ENCODE peak calls at places on chromosomes 5 and 9, in five cellular contexts. I, W, M, A and R are unnamed samples.

GRCh38 chr9:127754761-127755557 is 19.9 kb upstream of the TOR2A start:
- DNase-seq in I (no peak), M (no peak), W (no peak), A (peak), R (peak)

GRCh38 chr9:76560481-76560891 is 101.5 kb downstream of the GCNT1 start:
- DNase-seq in M (no peak), W (no peak), A (no peak), I (no peak), R (no peak)

GRCh38 chr5:141559481-141559880 is 59.3 kb downstream of the DIAPH1 start:
- DNase-seq in I (no peak), A (no peak), W (no peak), M (no peak), R (no peak)

GRCh38 chr9:36141761-36142160 is 5.2 kb downstream of the GLIPR2 start:
- DNase-seq in I (no peak), W (no peak), A (no peak), M (no peak), R (no peak)

GRCh38 chr9:133708770-133709611 is 29.2 kb downstream of the SARDH start:
- DNase-seq in W (no peak), I (no peak), M (no peak), A (no peak), R (peak)

GRCh38 chr5:93512799-93513198 is 68.2 kb downstream of the NR2F1-AS1 start:
- DNase-seq in A (no peak), M (no peak), I (no peak), W (no peak), R (no peak)

GRCh38 chr5:472656-473343 is 29.8 kb downstream of the EXOC3 start:
- DNase-seq in W (peak), A (no peak), I (peak), M (peak), R (peak)

GRCh38 chr5:43685271-43685950 is 82.4 kb downstream of the NNT start:
- DNase-seq in W (no peak), A (no peak), M (no peak), I (no peak), R (no peak)

GRCh38 chr5:651296-652022 is 39.3 kb downstream of the CEP72 start:
- DNase-seq in I (no peak), A (no peak), M (no peak), W (no peak), R (no peak)

GRCh38 chr9:71719585-71719984 is 48.7 kb downstream of the CEMIP2 start:
- DNase-seq in A (no peak), W (no peak), M (no peak), I (no peak), R (no peak)

GRCh38 chr5:6576861-6577501 is 55.9 kb downstream of the NSUN2 start:
- DNase-seq in A (no peak), M (no peak), W (no peak), I (peak), R (peak)

GRCh38 chr5:175823731-175824525 is 47.5 kb upstream of the CPLX2 start:
- DNase-seq in W (no peak), M (no peak), I (no peak), A (no peak), R (no peak)

GRCh38 chr5:29143266-29143665 is 2050.2 kb upstream of the CDH6 start:
- DNase-seq in W (no peak), M (no peak), A (no peak), I (no peak), R (no peak)

GRCh38 chr9:91422832-91423711 is 560 bp downstream of the NFIL3 start:
- DNase-seq in W (peak), A (no peak), M (no peak), I (peak), R (peak)

GRCh38 chr9:68750786-68751185 is 45.7 kb downstream of the PIP5K1B start:
- DNase-seq in M (no peak), W (no peak), A (no peak), I (no peak), R (no peak)

GRCh38 chr5:158943057-158943456 is 156.7 kb downstream of the EBF1 start:
- DNase-seq in A (no peak), W (no peak), I (peak), M (no peak), R (no peak)

GRCh38 chr9:121672213-121672612 is 20.8 kb downstream of the DAB2IP start:
- DNase-seq in M (no peak), A (no peak), I (peak), W (no peak), R (no peak)

GRCh38 chr5:135242496-135243193 is 156.4 kb downstream of the MACROH2A1 start:
- DNase-seq in M (no peak), I (no peak), A (no peak), W (no peak), R (no peak)

GRCh38 chr5:155850411-155850810 is 476.6 kb upstream of the SGCD start:
- DNase-seq in M (no peak), W (no peak), A (no peak), I (no peak), R (no peak)

GRCh38 chr5:62011072-62011664 is 294.8 kb upstream of the KIF2A start:
- DNase-seq in A (no peak), W (no peak), M (no peak), I (no peak), R (no peak)

GRCh38 chr5:178545941-178546674 is 44.1 kb downstream of the COL23A1 start:
- DNase-seq in A (no peak), W (no peak), M (no peak), I (no peak), R (no peak)

GRCh38 chr5:130400091-130400490 is 495.8 kb downstream of the CHSY3 start:
- DNase-seq in W (no peak), A (no peak), M (no peak), I (peak), R (no peak)

GRCh38 chr5:139847790-139848507 is 52.3 kb downstream of the PSD2 start:
- DNase-seq in W (peak), I (peak), A (no peak), M (no peak), R (peak)
- TF ChIP-seq POLR2A in W (peak), I (peak), A (no peak), M (no peak), R (peak)

GRCh38 chr5:157113007-157113406 is 4.2 kb upstream of the HAVCR2 start:
- DNase-seq in W (no peak), M (no peak), A (no peak), I (no peak), R (no peak)

GRCh38 chr5:157106668-157107461 is 2.0 kb downstream of the HAVCR2 start:
- DNase-seq in M (no peak), I (no peak), A (no peak), W (no peak), R (peak)

GRCh38 chr5:157109744-157110143 is 900 bp upstream of the HAVCR2 start:
- DNase-seq in W (peak), I (no peak), A (no peak), M (no peak), R (no peak)

GRCh38 chr5:157107508-157107907 is 1.3 kb downstream of the HAVCR2 start:
- DNase-seq in M (no peak), W (no peak), I (no peak), A (no peak), R (no peak)

GRCh38 chr5:157108961-157109360 is at the start of gene HAVCR2:
- DNase-seq in M (no peak), W (peak), A (no peak), I (no peak), R (no peak)
- TF ChIP-seq POLR2A in M (no peak), W (peak), A (no peak), I (no peak), R (peak)

DNA sequence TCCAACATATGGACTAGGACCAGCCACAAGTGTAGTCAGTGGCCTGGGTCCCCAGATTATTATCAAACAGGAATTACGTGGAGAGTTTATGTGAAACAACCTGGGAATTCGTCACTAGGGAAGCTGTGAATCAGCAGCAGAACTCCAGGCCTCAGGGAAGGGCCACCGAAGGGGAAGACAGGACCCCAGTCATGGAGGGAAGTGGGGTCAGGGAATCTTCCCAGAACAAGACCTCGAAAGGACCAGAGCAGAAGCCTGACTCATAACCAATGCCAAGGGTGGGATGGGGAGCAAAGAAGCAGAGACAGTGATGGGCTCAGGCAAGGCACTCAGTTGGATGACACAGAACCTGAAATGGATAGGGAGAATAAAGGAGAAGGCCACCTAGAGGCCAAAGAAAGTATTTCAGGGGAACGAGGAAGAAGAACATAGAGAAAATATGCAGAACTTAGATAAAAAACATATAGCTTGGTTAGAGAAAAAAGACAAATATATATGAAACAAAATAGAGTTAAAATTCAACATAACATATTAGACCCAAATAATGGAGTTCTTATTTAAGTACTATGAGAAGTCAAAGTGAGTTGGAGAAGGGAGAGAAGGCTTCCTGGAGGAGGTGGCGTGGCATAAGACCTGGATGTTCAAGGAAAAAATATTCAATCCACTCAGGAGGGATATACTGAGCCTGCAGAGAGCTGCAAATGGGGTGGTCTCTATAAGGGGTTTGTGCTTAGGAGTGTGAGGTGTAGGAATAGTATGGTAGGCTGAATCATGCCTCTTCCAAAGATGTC is 66.7 kb upstream of the CAST start:
- DNase-seq in M (no peak), I (peak), W (no peak), A (no peak), R (no peak)
- TF ChIP-seq POLR2A in M (no peak), I (no peak), W (no peak), A (no peak), R (no peak)

DNA sequence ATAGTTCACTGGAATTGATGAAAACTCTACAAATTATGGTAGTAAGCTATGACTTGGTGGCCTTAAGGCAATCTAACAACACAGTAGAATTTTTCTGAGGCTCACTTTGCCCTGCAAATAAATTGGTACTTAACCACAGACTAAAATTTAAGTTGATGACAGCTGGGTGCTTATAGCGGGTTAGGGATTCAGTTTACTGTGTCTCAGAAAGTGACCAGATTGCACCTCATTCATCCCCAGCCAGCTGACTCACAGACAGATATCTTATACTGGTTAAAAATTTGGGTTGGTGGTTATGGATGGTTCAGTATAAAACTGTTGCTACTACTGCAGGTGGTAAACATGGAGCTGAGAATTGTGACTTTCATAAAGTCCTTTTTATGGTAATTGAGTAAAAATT is 2.8 kb downstream of the CKS2 start:
- DNase-seq in I (no peak), M (no peak), A (no peak), W (no peak), R (no peak)
- TF ChIP-seq POLR2A in I (no peak), M (no peak), A (no peak), W (no peak), R (no peak)

DNA sequence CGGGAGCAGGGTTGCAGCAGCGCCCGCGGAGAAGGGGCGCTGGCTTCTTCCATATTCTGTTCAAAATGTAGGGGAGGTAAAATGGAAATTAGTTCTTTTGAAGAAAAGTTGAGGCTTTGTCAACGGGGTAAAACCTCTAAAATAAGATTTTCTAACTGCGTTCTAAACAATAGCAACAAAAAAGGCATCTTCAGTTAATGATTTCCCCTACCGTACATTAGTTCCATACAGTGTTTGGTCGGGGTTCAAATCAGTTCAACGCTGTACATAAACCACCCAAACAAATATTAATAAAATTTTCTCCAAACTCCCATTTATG is 343 bp upstream of the FANCC start:
- DNase-seq in A (no peak), W (no peak), M (no peak), I (no peak), R (no peak)
- TF ChIP-seq POLR2A in A (no peak), W (no peak), M (no peak), I (no peak), R (no peak)